ENCODE peak calls at places on chromosomes 11 and 22, in nine cellular contexts. Y, G, Q, R, L, W, H, Z and I are unnamed samples.

GRCh38 chr22:27062857-27063256 is 405.5 kb downstream of the MIAT start:
- DNase-seq in Y (no peak), Q (no peak), G (no peak), Z (no peak), H (no peak), L (no peak), R (no peak), W (no peak), I (no peak)

GRCh38 chr11:45225277-45225676 is 60.9 kb downstream of the SYT13 start:
- DNase-seq in Z (no peak), R (no peak), H (no peak), Q (peak; percentile 55), G (no peak), Y (no peak), L (no peak), W (no peak), I (no peak)

GRCh38 chr11:78244546-78245315 is 56.0 kb downstream of the USP35 start:
- DNase-seq in H (no peak), R (no peak), W (no peak), Q (no peak), L (no peak), G (no peak), Y (no peak), Z (no peak), I (no peak)

GRCh38 chr11:77596626-77597025 is 6.9 kb downstream of the AQP11 start:
- DNase-seq in Q (peak; percentile 19), L (peak; percentile 51), G (no peak), R (no peak), W (no peak), Z (no peak), H (no peak), Y (no peak), I (no peak)

GRCh38 chr11:13939952-13940610 is 22.4 kb upstream of the SPON1 start:
- DNase-seq in L (no peak), G (no peak), Q (peak; percentile 85), Y (no peak), Z (no peak), H (no peak), R (no peak), W (no peak), I (no peak)

GRCh38 chr11:3135491-3136440 is 29.3 kb downstream of the OSBPL5 start:
- DNase-seq in Q (no peak), Z (no peak), W (no peak), G (no peak), R (no peak), L (no peak), H (no peak), Y (no peak), I (peak; percentile 14)

GRCh38 chr11:63767415-63768231 is 952 bp downstream of the ZFTA start:
- DNase-seq in L (peak; percentile 12), G (no peak), R (peak; percentile 63), W (peak; percentile 60), Q (peak; percentile 77), Z (no peak), Y (no peak), H (peak; percentile 19), I (peak; percentile 73)

GRCh38 chr11:113577356-113578163 is 102.4 kb upstream of the DRD2 start:
- DNase-seq in L (no peak), W (no peak), Q (no peak), Z (no peak), R (no peak), Y (no peak), H (no peak), G (no peak), I (no peak)

GRCh38 chr11:129930306-129930705 is 34.9 kb upstream of the NFRKB start:
- DNase-seq in Q (peak; percentile 93), W (no peak), R (no peak), Y (no peak), Z (no peak), H (no peak), L (no peak), G (no peak), I (no peak)

GRCh38 chr11:76685841-76686240 is 15.3 kb upstream of the LRRC32 start:
- DNase-seq in Y (no peak), R (no peak), W (no peak), H (no peak), Q (no peak), G (no peak), L (no peak), Z (no peak), I (no peak)